ENCODE peak calls at places on chromosomes 4 and X, in six cellular contexts. Q is GM13976; F is sciatic nerve; X is stimulated activated CD4-positive, alpha-beta T cell treated with anti-CD3 and anti-CD28 coated beads, Interleukin-1b, Interleukin-23, amount 100 ng/mL, for 1 hour; W is GM10248; C is fibroblast of mammary gland. M is an unnamed sample.

GRCh38 chr4:184979461-184980124 is 38.7 kb upstream of the HELT start:
- DNase-seq in X (no peak), W (no peak), F (no peak), Q (no peak), C (no peak), M (no peak)

GRCh38 chr4:4284827-4285618 is 4.9 kb downstream of the LYAR start:
- DNase-seq in W (no peak), X (no peak), F (no peak), Q (no peak), C (peak), M (no peak)

GRCh38 chr4:182240161-182241130 is 2.8 kb upstream of the TENM3 start:
- DNase-seq in Q (no peak), C (peak), X (no peak), F (no peak), W (no peak), M (peak)

GRCh38 chrX:112851161-112851779 is 10.6 kb upstream of the AMOT start:
- DNase-seq in C (no peak), W (peak), F (no peak), Q (peak), X (no peak), M (no peak)

GRCh38 chr4:138696771-138697170 is 318.8 kb upstream of the NOCT start:
- DNase-seq in X (no peak), Q (no peak), C (peak), F (no peak), W (no peak), M (no peak)

GRCh38 chrX:9597361-9598035 is 132.6 kb downstream of the TBL1X start:
- DNase-seq in Q (no peak), F (no peak), C (peak), X (no peak), W (no peak), M (no peak)

GRCh38 chrX:291411-291901 is 10.3 kb downstream of the PLCXD1 start:
- DNase-seq in W (no peak), Q (no peak), C (no peak), X (no peak), F (peak), M (peak)

GRCh38 chrX:129823115-129823514 is 20.6 kb downstream of the ZDHHC9 start:
- DNase-seq in F (no peak), C (peak), Q (peak), X (no peak), W (peak), M (no peak)

GRCh38 chr4:47933798-47934197 is 19.4 kb upstream of the NFXL1 start:
- DNase-seq in C (peak), Q (peak), X (no peak), F (no peak), W (peak), M (no peak)

GRCh38 chr4:8480221-8480620 is 39.6 kb downstream of the TRMT44 start:
- DNase-seq in W (no peak), F (no peak), Q (no peak), C (no peak), X (no peak), M (no peak)

GRCh38 chrX:112043997-112044396 is 38.6 kb downstream of the TRPC5 start:
- DNase-seq in X (no peak), Q (no peak), F (no peak), W (no peak), C (peak), M (no peak)

GRCh38 chr4:10157478-10158354 is 41.1 kb upstream of the WDR1 start:
- DNase-seq in W (peak), F (peak), Q (peak), X (peak), C (peak), M (no peak)

GRCh38 chr4:100657187-100657586 is 139.4 kb upstream of the EMCN start:
- DNase-seq in W (no peak), F (no peak), X (no peak), C (no peak), Q (no peak), M (no peak)

GRCh38 chrX:123504047-123504446 is 228.8 kb downstream of the THOC2 start:
- DNase-seq in Q (no peak), X (no peak), C (no peak), F (no peak), W (no peak), M (no peak)

GRCh38 chrX:147838465-147839131 is 73.1 kb upstream of the FMR1 start:
- DNase-seq in W (no peak), X (no peak), F (no peak), Q (no peak), C (peak), M (no peak)

GRCh38 chr4:90950385-90950841 is 823.2 kb downstream of the CCSER1 start:
- DNase-seq in C (no peak), Q (no peak), F (no peak), W (no peak), X (no peak), M (no peak)

GRCh38 chrX:111719426-111720210 is 38.6 kb downstream of the ALG13 start:
- DNase-seq in C (peak), Q (no peak), W (no peak), X (no peak), F (no peak), M (no peak)

GRCh38 chr4:106369456-106370060 is 980 bp upstream of the GIMD1 start:
- DNase-seq in X (no peak), Q (peak), W (peak), F (no peak), C (peak), M (no peak)

GRCh38 chrX:40809210-40809609 is 73.9 kb upstream of the MED14 start:
- DNase-seq in W (no peak), F (no peak), C (peak), Q (no peak), X (no peak), M (no peak)

GRCh38 chr4:99586747-99587146 is 12.1 kb downstream of the MTTP start:
- DNase-seq in F (no peak), C (no peak), X (no peak), W (no peak), Q (no peak), M (no peak)

GRCh38 chrX:40646489-40647306 is 663 bp downstream of the CXorf38 start:
- DNase-seq in F (peak), Q (peak), C (peak), X (no peak), W (peak), M (peak)

GRCh38 chr4:4645743-4646142 is 103.9 kb upstream of the STX18 start:
- DNase-seq in C (no peak), F (no peak), Q (no peak), X (no peak), W (no peak), M (no peak)

M was measured in kidney.